ENCODE peak calls at places on chromosome 2, in eight cellular contexts. One of them, this sample, is unnamed.
A peak's percentile ranks its signal among the peaks of the same experiment; 100 is the strongest.

GRCh38 chr2:124027182-124027581 is 2.1 kb downstream of the CNTNAP5 start:
- DNase-seq in sigmoid colon: no peak
- DNase-seq in stomach: peak; percentile 27
- DNase-seq in A549: peak; percentile 8
- DNase-seq in HepG2: peak; percentile 64
- DNase-seq in ovary: no peak
- DNase-seq in K562: peak; percentile 38
- DNase-seq in GM12878: peak; percentile 9
- DNase-seq in this sample: no peak

GRCh38 chr2:68365087-68365486 is at the start of gene PLEK:
- DNase-seq in GM12878: no peak
- DNase-seq in sigmoid colon: peak; percentile 79
- DNase-seq in stomach: peak; percentile 60
- DNase-seq in ovary: no peak
- DNase-seq in A549: no peak
- DNase-seq in K562: no peak
- DNase-seq in HepG2: no peak
- DNase-seq in this sample: peak; percentile 72

GRCh38 chr2:218317232-218317630 is 24.9 kb upstream of the TMBIM1 start:
- DNase-seq in A549: no peak
- DNase-seq in HepG2: peak; percentile 53
- DNase-seq in sigmoid colon: no peak
- DNase-seq in K562: no peak
- DNase-seq in stomach: no peak
- DNase-seq in GM12878: no peak
- DNase-seq in ovary: no peak
- DNase-seq in this sample: no peak

GRCh38 chr2:237025090-237025865 is 60.4 kb upstream of the COPS8 start:
- DNase-seq in ovary: no peak
- DNase-seq in HepG2: peak; percentile 80
- DNase-seq in GM12878: no peak
- DNase-seq in stomach: peak; percentile 51
- DNase-seq in A549: peak; percentile 36
- DNase-seq in sigmoid colon: no peak
- DNase-seq in K562: no peak
- DNase-seq in this sample: peak; percentile 73

GRCh38 chr2:25845843-25846505 is 32.3 kb downstream of the ASXL2 start:
- DNase-seq in GM12878: no peak
- DNase-seq in A549: no peak
- DNase-seq in HepG2: no peak
- DNase-seq in stomach: no peak
- DNase-seq in K562: no peak
- DNase-seq in ovary: no peak
- DNase-seq in sigmoid colon: no peak
- DNase-seq in this sample: no peak

GRCh38 chr2:127884436-127884835 is 1.3 kb downstream of the AMMECR1L start:
- DNase-seq in HepG2: no peak
- DNase-seq in GM12878: no peak
- DNase-seq in stomach: no peak
- DNase-seq in sigmoid colon: no peak
- DNase-seq in K562: no peak
- DNase-seq in A549: no peak
- DNase-seq in ovary: no peak
- DNase-seq in this sample: peak; percentile 14

GRCh38 chr2:80459028-80459427 is 154.5 kb upstream of the LRRTM1 start:
- DNase-seq in stomach: no peak
- DNase-seq in A549: no peak
- DNase-seq in ovary: no peak
- DNase-seq in HepG2: no peak
- DNase-seq in GM12878: no peak
- DNase-seq in sigmoid colon: no peak
- DNase-seq in K562: no peak
- DNase-seq in this sample: no peak

GRCh38 chr2:147348886-147349285 is 495.9 kb upstream of the ACVR2A start:
- DNase-seq in stomach: no peak
- DNase-seq in K562: no peak
- DNase-seq in A549: no peak
- DNase-seq in sigmoid colon: no peak
- DNase-seq in ovary: no peak
- DNase-seq in HepG2: no peak
- DNase-seq in GM12878: no peak
- DNase-seq in this sample: no peak

GRCh38 chr2:28004086-28004485 is 113.6 kb downstream of the BABAM2 start:
- DNase-seq in GM12878: no peak
- DNase-seq in HepG2: no peak
- DNase-seq in ovary: no peak
- DNase-seq in stomach: no peak
- DNase-seq in A549: no peak
- DNase-seq in K562: no peak
- DNase-seq in sigmoid colon: no peak
- DNase-seq in this sample: no peak

GRCh38 chr2:30147715-30148611 is 1.2 kb downstream of the YPEL5 start:
- DNase-seq in sigmoid colon: peak; percentile 91
- DNase-seq in ovary: peak; percentile 85
- DNase-seq in HepG2: peak; percentile 44
- DNase-seq in K562: peak; percentile 93
- DNase-seq in GM12878: no peak
- DNase-seq in stomach: peak; percentile 84
- DNase-seq in A549: peak; percentile 88
- DNase-seq in this sample: peak; percentile 85

GRCh38 chr2:233185963-233186362 is 65.5 kb upstream of the ATG16L1 start:
- DNase-seq in K562: no peak
- DNase-seq in stomach: no peak
- DNase-seq in sigmoid colon: no peak
- DNase-seq in GM12878: peak; percentile 50
- DNase-seq in HepG2: no peak
- DNase-seq in A549: no peak
- DNase-seq in ovary: no peak
- DNase-seq in this sample: no peak

GRCh38 chr2:85018049-85018447 is 47.1 kb downstream of the KCMF1 start:
- DNase-seq in A549: no peak
- DNase-seq in stomach: no peak
- DNase-seq in ovary: no peak
- DNase-seq in HepG2: no peak
- DNase-seq in sigmoid colon: no peak
- DNase-seq in GM12878: no peak
- DNase-seq in K562: no peak
- DNase-seq in this sample: no peak

GRCh38 chr2:110883401-110883800 is 151.0 kb downstream of the ACOXL start:
- DNase-seq in GM12878: no peak
- DNase-seq in A549: no peak
- DNase-seq in HepG2: no peak
- DNase-seq in ovary: no peak
- DNase-seq in K562: no peak
- DNase-seq in sigmoid colon: no peak
- DNase-seq in stomach: no peak
- DNase-seq in this sample: no peak

GRCh38 chr2:202023198-202023903 is 10.3 kb upstream of the FZD7 start:
- DNase-seq in HepG2: no peak
- DNase-seq in sigmoid colon: no peak
- DNase-seq in stomach: no peak
- DNase-seq in ovary: no peak
- DNase-seq in GM12878: no peak
- DNase-seq in A549: no peak
- DNase-seq in K562: no peak
- DNase-seq in this sample: no peak

GRCh38 chr2:159043710-159044109 is 75.3 kb downstream of the TANC1 start:
- DNase-seq in K562: no peak
- DNase-seq in ovary: no peak
- DNase-seq in HepG2: no peak
- DNase-seq in GM12878: no peak
- DNase-seq in sigmoid colon: no peak
- DNase-seq in stomach: no peak
- DNase-seq in A549: no peak
- DNase-seq in this sample: no peak

GRCh38 chr2:39247512-39247911 is 3.7 kb upstream of the CDKL4 start:
- DNase-seq in K562: no peak
- DNase-seq in sigmoid colon: no peak
- DNase-seq in stomach: no peak
- DNase-seq in GM12878: no peak
- DNase-seq in A549: no peak
- DNase-seq in HepG2: no peak
- DNase-seq in ovary: no peak
- DNase-seq in this sample: no peak

GRCh38 chr2:24493713-24494112 is 2.7 kb downstream of the NCOA1 start:
- DNase-seq in sigmoid colon: no peak
- DNase-seq in stomach: no peak
- DNase-seq in ovary: no peak
- DNase-seq in A549: no peak
- DNase-seq in K562: no peak
- DNase-seq in HepG2: no peak
- DNase-seq in GM12878: no peak
- DNase-seq in this sample: no peak

GRCh38 chr2:86020984-86021383 is 84.7 kb downstream of the POLR1A start:
- DNase-seq in HepG2: no peak
- DNase-seq in A549: no peak
- DNase-seq in GM12878: no peak
- DNase-seq in stomach: no peak
- DNase-seq in ovary: no peak
- DNase-seq in K562: no peak
- DNase-seq in sigmoid colon: peak; percentile 78
- DNase-seq in this sample: no peak
- TF ChIP-seq EP300 in HepG2: no peak
- TF ChIP-seq EP300 in A549: no peak
- TF ChIP-seq EP300 in GM12878: no peak
- TF ChIP-seq EP300 in stomach: no peak
- TF ChIP-seq EP300 in ovary: no peak
- TF ChIP-seq EP300 in K562: no peak
- TF ChIP-seq EP300 in sigmoid colon: no peak
- TF ChIP-seq EP300 in this sample: no peak

DNA sequence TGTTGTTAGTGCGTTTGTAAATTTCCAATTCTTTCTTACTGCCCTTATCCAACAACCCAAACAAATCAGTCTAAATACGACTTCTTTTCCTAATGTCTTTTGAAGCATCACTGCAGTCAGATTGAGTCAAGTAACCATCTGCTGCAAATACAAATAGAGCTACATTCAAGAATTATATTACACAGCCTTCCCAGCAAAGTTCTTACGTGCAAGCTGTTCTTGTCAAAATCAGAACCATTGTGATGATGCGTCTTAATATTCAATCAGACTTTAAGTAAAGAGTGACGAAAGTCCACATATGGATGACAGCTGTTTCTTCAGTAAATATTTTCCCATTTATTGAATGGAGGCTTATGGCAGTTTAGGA is 943.8 kb downstream of the LRP1B start:
- DNase-seq in sigmoid colon: no peak
- DNase-seq in ovary: no peak
- DNase-seq in stomach: no peak
- DNase-seq in K562: no peak
- DNase-seq in HepG2: no peak
- DNase-seq in GM12878: no peak
- DNase-seq in A549: no peak
- DNase-seq in this sample: no peak
- TF ChIP-seq EP300 in sigmoid colon: no peak
- TF ChIP-seq EP300 in ovary: no peak
- TF ChIP-seq EP300 in stomach: no peak
- TF ChIP-seq EP300 in K562: no peak
- TF ChIP-seq EP300 in HepG2: no peak
- TF ChIP-seq EP300 in GM12878: no peak
- TF ChIP-seq EP300 in A549: no peak
- TF ChIP-seq EP300 in this sample: no peak

GRCh38 chr2:11179196-11179595 is 23.9 kb downstream of the SLC66A3 start:
- DNase-seq in GM12878: no peak
- DNase-seq in ovary: no peak
- DNase-seq in sigmoid colon: no peak
- DNase-seq in stomach: no peak
- DNase-seq in A549: no peak
- DNase-seq in K562: no peak
- DNase-seq in HepG2: no peak
- DNase-seq in this sample: no peak

GRCh38 chr2:11179899-11180298 is 24.6 kb downstream of the SLC66A3 start:
- DNase-seq in ovary: no peak
- DNase-seq in sigmoid colon: no peak
- DNase-seq in K562: no peak
- DNase-seq in HepG2: no peak
- DNase-seq in GM12878: no peak
- DNase-seq in stomach: no peak
- DNase-seq in A549: no peak
- DNase-seq in this sample: no peak

GRCh38 chr2:11177871-11178598 is 22.8 kb downstream of the SLC66A3 start:
- DNase-seq in stomach: no peak
- DNase-seq in A549: no peak
- DNase-seq in sigmoid colon: no peak
- DNase-seq in ovary: no peak
- DNase-seq in HepG2: peak; percentile 38
- DNase-seq in GM12878: no peak
- DNase-seq in K562: no peak
- DNase-seq in this sample: no peak

GRCh38 chr2:11174222-11174621 is 19.0 kb downstream of the SLC66A3 start:
- DNase-seq in ovary: no peak
- DNase-seq in stomach: no peak
- DNase-seq in K562: no peak
- DNase-seq in HepG2: no peak
- DNase-seq in GM12878: no peak
- DNase-seq in sigmoid colon: peak; percentile 18
- DNase-seq in A549: no peak
- DNase-seq in this sample: no peak

GRCh38 chr2:11175293-11175795 is 20.1 kb downstream of the SLC66A3 start:
- DNase-seq in GM12878: no peak
- DNase-seq in sigmoid colon: peak; percentile 27
- DNase-seq in ovary: peak; percentile 22
- DNase-seq in HepG2: no peak
- DNase-seq in A549: no peak
- DNase-seq in stomach: no peak
- DNase-seq in K562: no peak
- DNase-seq in this sample: no peak
- TF ChIP-seq EP300 in GM12878: no peak
- TF ChIP-seq EP300 in sigmoid colon: no peak
- TF ChIP-seq EP300 in ovary: no peak
- TF ChIP-seq EP300 in HepG2: no peak
- TF ChIP-seq EP300 in A549: no peak
- TF ChIP-seq EP300 in stomach: no peak
- TF ChIP-seq EP300 in K562: no peak
- TF ChIP-seq EP300 in this sample: no peak

DNA sequence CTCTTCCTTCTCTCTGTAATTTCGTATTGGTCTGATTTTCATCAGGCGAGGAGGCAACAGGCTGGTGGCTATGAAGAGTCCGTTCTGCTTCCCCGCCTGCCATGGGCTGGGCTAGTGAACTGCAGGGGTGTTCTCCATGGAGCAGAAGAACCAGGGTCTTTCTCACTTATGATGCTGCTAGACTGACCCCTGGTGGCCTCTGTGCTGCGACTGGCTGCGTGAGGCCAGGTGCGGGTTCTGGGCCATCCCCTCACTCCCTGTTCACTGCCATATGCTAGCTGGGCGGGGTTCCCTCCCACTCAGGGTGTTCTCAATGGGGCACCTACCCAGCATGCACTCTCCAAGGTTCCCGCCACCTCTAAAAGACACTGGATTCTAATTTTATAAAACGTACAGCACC is 35.0 kb downstream of the ZAP70 start:
- DNase-seq in sigmoid colon: no peak
- DNase-seq in stomach: no peak
- DNase-seq in A549: peak; percentile 15
- DNase-seq in ovary: no peak
- DNase-seq in HepG2: peak; percentile 67
- DNase-seq in K562: peak; percentile 79
- DNase-seq in GM12878: no peak
- DNase-seq in this sample: peak; percentile 37
- TF ChIP-seq EP300 in sigmoid colon: no peak
- TF ChIP-seq EP300 in stomach: no peak
- TF ChIP-seq EP300 in A549: no peak
- TF ChIP-seq EP300 in ovary: no peak
- TF ChIP-seq EP300 in HepG2: no peak
- TF ChIP-seq EP300 in K562: no peak
- TF ChIP-seq EP300 in GM12878: no peak
- TF ChIP-seq EP300 in this sample: no peak

This sample was measured in transverse colon.